ENCODE peak calls at places on chromosomes 4 and X, in eight cellular contexts. One of them, this sample, is unnamed.

GRCh38 chr4:101933855-101934254 is 143.3 kb downstream of the BANK1 start:
- DNase-seq in caudate nucleus: no peak
- DNase-seq in Right ventricle myocardium superior: no peak
- DNase-seq in stimulated activated CD8-positive, alpha-beta memory T cell treated with anti-CD3 and anti-CD28 coated beads, Interleukin-2, amount 100 ng/mL, for 1 hour: no peak
- DNase-seq in kidney glomerular epithelial cell: no peak
- DNase-seq in stimulated activated naive CD4-positive, alpha-beta T cell: no peak
- DNase-seq in coronary artery: no peak
- DNase-seq in germinal center: no peak
- DNase-seq in this sample: no peak

GRCh38 chrX:80430826-80431501 is 10.7 kb downstream of the TENT5D start:
- DNase-seq in caudate nucleus: no peak
- DNase-seq in Right ventricle myocardium superior: no peak
- DNase-seq in stimulated activated CD8-positive, alpha-beta memory T cell treated with anti-CD3 and anti-CD28 coated beads, Interleukin-2, amount 100 ng/mL, for 1 hour: no peak
- DNase-seq in kidney glomerular epithelial cell: no peak
- DNase-seq in stimulated activated naive CD4-positive, alpha-beta T cell: no peak
- DNase-seq in coronary artery: no peak
- DNase-seq in germinal center: no peak
- DNase-seq in this sample: no peak

GRCh38 chr4:123599920-123600394 is 203.4 kb downstream of the SPRY1 start:
- DNase-seq in caudate nucleus: peak; percentile 27
- DNase-seq in Right ventricle myocardium superior: peak; percentile 81
- DNase-seq in stimulated activated CD8-positive, alpha-beta memory T cell treated with anti-CD3 and anti-CD28 coated beads, Interleukin-2, amount 100 ng/mL, for 1 hour: peak; percentile 20
- DNase-seq in kidney glomerular epithelial cell: peak; percentile 32
- DNase-seq in stimulated activated naive CD4-positive, alpha-beta T cell: peak; percentile 40
- DNase-seq in coronary artery: no peak
- DNase-seq in germinal center: no peak
- DNase-seq in this sample: no peak

GRCh38 chr4:153170407-153170806 is 33.8 kb upstream of the TRIM2 start:
- DNase-seq in caudate nucleus: no peak
- DNase-seq in Right ventricle myocardium superior: no peak
- DNase-seq in stimulated activated CD8-positive, alpha-beta memory T cell treated with anti-CD3 and anti-CD28 coated beads, Interleukin-2, amount 100 ng/mL, for 1 hour: no peak
- DNase-seq in kidney glomerular epithelial cell: no peak
- DNase-seq in stimulated activated naive CD4-positive, alpha-beta T cell: no peak
- DNase-seq in coronary artery: no peak
- DNase-seq in germinal center: no peak
- DNase-seq in this sample: no peak

GRCh38 chr4:1399508-1400190 is 6.6 kb downstream of the NKX1-1 start:
- DNase-seq in caudate nucleus: no peak
- DNase-seq in Right ventricle myocardium superior: peak; percentile 17
- DNase-seq in stimulated activated CD8-positive, alpha-beta memory T cell treated with anti-CD3 and anti-CD28 coated beads, Interleukin-2, amount 100 ng/mL, for 1 hour: no peak
- DNase-seq in kidney glomerular epithelial cell: no peak
- DNase-seq in stimulated activated naive CD4-positive, alpha-beta T cell: no peak
- DNase-seq in coronary artery: no peak
- DNase-seq in germinal center: no peak
- DNase-seq in this sample: no peak

GRCh38 chr4:3226467-3226866 is 22.5 kb upstream of the MSANTD1 start:
- DNase-seq in caudate nucleus: no peak
- DNase-seq in Right ventricle myocardium superior: peak; percentile 35
- DNase-seq in stimulated activated CD8-positive, alpha-beta memory T cell treated with anti-CD3 and anti-CD28 coated beads, Interleukin-2, amount 100 ng/mL, for 1 hour: no peak
- DNase-seq in kidney glomerular epithelial cell: no peak
- DNase-seq in stimulated activated naive CD4-positive, alpha-beta T cell: no peak
- DNase-seq in coronary artery: no peak
- DNase-seq in germinal center: no peak
- DNase-seq in this sample: no peak

GRCh38 chr4:3266076-3266475 is 17.1 kb downstream of the MSANTD1 start:
- DNase-seq in caudate nucleus: no peak
- DNase-seq in Right ventricle myocardium superior: peak; percentile 21
- DNase-seq in stimulated activated CD8-positive, alpha-beta memory T cell treated with anti-CD3 and anti-CD28 coated beads, Interleukin-2, amount 100 ng/mL, for 1 hour: no peak
- DNase-seq in kidney glomerular epithelial cell: no peak
- DNase-seq in stimulated activated naive CD4-positive, alpha-beta T cell: no peak
- DNase-seq in coronary artery: peak; percentile 38
- DNase-seq in germinal center: no peak
- DNase-seq in this sample: no peak

GRCh38 chr4:157220026-157220881 is at the start of gene GRIA2:
- DNase-seq in caudate nucleus: peak; percentile 89
- DNase-seq in Right ventricle myocardium superior: peak; percentile 57
- DNase-seq in stimulated activated CD8-positive, alpha-beta memory T cell treated with anti-CD3 and anti-CD28 coated beads, Interleukin-2, amount 100 ng/mL, for 1 hour: no peak
- DNase-seq in kidney glomerular epithelial cell: no peak
- DNase-seq in stimulated activated naive CD4-positive, alpha-beta T cell: no peak
- DNase-seq in coronary artery: peak; percentile 75
- DNase-seq in germinal center: no peak
- DNase-seq in this sample: no peak

GRCh38 chrX:19517965-19518364 is 2.7 kb upstream of the MAP3K15 start:
- DNase-seq in caudate nucleus: no peak
- DNase-seq in Right ventricle myocardium superior: no peak
- DNase-seq in stimulated activated CD8-positive, alpha-beta memory T cell treated with anti-CD3 and anti-CD28 coated beads, Interleukin-2, amount 100 ng/mL, for 1 hour: no peak
- DNase-seq in kidney glomerular epithelial cell: no peak
- DNase-seq in stimulated activated naive CD4-positive, alpha-beta T cell: no peak
- DNase-seq in coronary artery: no peak
- DNase-seq in germinal center: no peak
- DNase-seq in this sample: no peak

GRCh38 chrX:110442631-110443030 is 84.0 kb downstream of the RTL9 start:
- DNase-seq in caudate nucleus: no peak
- DNase-seq in Right ventricle myocardium superior: no peak
- DNase-seq in stimulated activated CD8-positive, alpha-beta memory T cell treated with anti-CD3 and anti-CD28 coated beads, Interleukin-2, amount 100 ng/mL, for 1 hour: no peak
- DNase-seq in kidney glomerular epithelial cell: no peak
- DNase-seq in stimulated activated naive CD4-positive, alpha-beta T cell: no peak
- DNase-seq in coronary artery: no peak
- DNase-seq in germinal center: peak; percentile 3
- DNase-seq in this sample: no peak

GRCh38 chr4:78691971-78692814 is 84.0 kb upstream of the BMP2K start:
- DNase-seq in caudate nucleus: no peak
- DNase-seq in Right ventricle myocardium superior: no peak
- DNase-seq in stimulated activated CD8-positive, alpha-beta memory T cell treated with anti-CD3 and anti-CD28 coated beads, Interleukin-2, amount 100 ng/mL, for 1 hour: no peak
- DNase-seq in kidney glomerular epithelial cell: no peak
- DNase-seq in stimulated activated naive CD4-positive, alpha-beta T cell: no peak
- DNase-seq in coronary artery: no peak
- DNase-seq in germinal center: peak; percentile 30
- DNase-seq in this sample: no peak

GRCh38 chr4:71550220-71551190 is 211.7 kb downstream of the SLC4A4 start:
- DNase-seq in caudate nucleus: no peak
- DNase-seq in Right ventricle myocardium superior: no peak
- DNase-seq in stimulated activated CD8-positive, alpha-beta memory T cell treated with anti-CD3 and anti-CD28 coated beads, Interleukin-2, amount 100 ng/mL, for 1 hour: no peak
- DNase-seq in kidney glomerular epithelial cell: peak; percentile 80
- DNase-seq in stimulated activated naive CD4-positive, alpha-beta T cell: no peak
- DNase-seq in coronary artery: no peak
- DNase-seq in germinal center: no peak
- DNase-seq in this sample: peak; percentile 41

GRCh38 chr4:74097631-74098550 is 1.1 kb downstream of the CXCL2 start:
- DNase-seq in caudate nucleus: no peak
- DNase-seq in Right ventricle myocardium superior: no peak
- DNase-seq in stimulated activated CD8-positive, alpha-beta memory T cell treated with anti-CD3 and anti-CD28 coated beads, Interleukin-2, amount 100 ng/mL, for 1 hour: no peak
- DNase-seq in kidney glomerular epithelial cell: no peak
- DNase-seq in stimulated activated naive CD4-positive, alpha-beta T cell: no peak
- DNase-seq in coronary artery: no peak
- DNase-seq in germinal center: no peak
- DNase-seq in this sample: no peak

GRCh38 chr4:70838400-70838971 is 1.2 kb downstream of the GRSF1 start:
- DNase-seq in caudate nucleus: no peak
- DNase-seq in Right ventricle myocardium superior: no peak
- DNase-seq in stimulated activated CD8-positive, alpha-beta memory T cell treated with anti-CD3 and anti-CD28 coated beads, Interleukin-2, amount 100 ng/mL, for 1 hour: no peak
- DNase-seq in kidney glomerular epithelial cell: no peak
- DNase-seq in stimulated activated naive CD4-positive, alpha-beta T cell: no peak
- DNase-seq in coronary artery: no peak
- DNase-seq in germinal center: no peak
- DNase-seq in this sample: no peak

GRCh38 chr4:6546681-6547447 is 28.1 kb upstream of the MAN2B2 start:
- DNase-seq in caudate nucleus: peak; percentile 64
- DNase-seq in Right ventricle myocardium superior: peak; percentile 47
- DNase-seq in stimulated activated CD8-positive, alpha-beta memory T cell treated with anti-CD3 and anti-CD28 coated beads, Interleukin-2, amount 100 ng/mL, for 1 hour: peak; percentile 21
- DNase-seq in kidney glomerular epithelial cell: peak; percentile 33
- DNase-seq in stimulated activated naive CD4-positive, alpha-beta T cell: peak; percentile 42
- DNase-seq in coronary artery: no peak
- DNase-seq in germinal center: peak; percentile 64
- DNase-seq in this sample: no peak